ENCODE peak calls at places on chromosomes 2 and 18, in five cellular contexts. D is psoas muscle, O is HCT116, A is stomach, I is lower leg skin. X is an unnamed sample.

GRCh38 chr2:183229386-183229785 is 105.1 kb downstream of the NUP35 start:
- DNase-seq in I (no peak), D (no peak), A (no peak), O (no peak), X (no peak)

GRCh38 chr18:57768557-57769326 is 34.4 kb downstream of the ATP8B1 start:
- DNase-seq in D (peak; percentile 53), O (no peak), A (no peak), I (no peak), X (peak; percentile 58)

GRCh38 chr2:120597595-120598193 is 138.0 kb upstream of the GLI2 start:
- DNase-seq in D (peak; percentile 55), O (no peak), I (no peak), A (no peak), X (no peak)

GRCh38 chr2:47250576-47251403 is 95.7 kb upstream of the STPG4 start:
- DNase-seq in O (no peak), I (no peak), A (no peak), D (no peak), X (no peak)

GRCh38 chr2:189116059-189116458 is 63.5 kb downstream of the COL5A2 start:
- DNase-seq in O (no peak), I (no peak), D (no peak), A (no peak), X (no peak)

GRCh38 chr2:227132986-227133385 is 31.0 kb downstream of the COL4A4 start:
- DNase-seq in I (no peak), A (no peak), D (peak; percentile 64), O (no peak), X (peak; percentile 52)

GRCh38 chr2:20585710-20586378 is 65.1 kb downstream of the HS1BP3 start:
- DNase-seq in I (no peak), D (peak; percentile 44), A (no peak), O (no peak), X (no peak)

GRCh38 chr2:68302281-68302680 is 17.5 kb downstream of the CNRIP1 start:
- DNase-seq in D (no peak), I (no peak), A (no peak), O (no peak), X (no peak)

GRCh38 chr2:68537872-68538271 is 70.5 kb downstream of the APLF start:
- DNase-seq in A (no peak), O (no peak), D (no peak), I (no peak), X (no peak)

GRCh38 chr2:202148515-202149154 is 75.6 kb downstream of the KIAA2012 start:
- DNase-seq in I (no peak), O (no peak), D (no peak), A (no peak), X (no peak)

GRCh38 chr2:111155610-111156009 is 34.9 kb downstream of the BCL2L11 start:
- DNase-seq in O (no peak), A (no peak), D (no peak), I (no peak), X (no peak)

GRCh38 chr2:20449501-20450200 is 2.8 kb downstream of the RHOB start:
- DNase-seq in A (peak; percentile 45), D (peak; percentile 38), O (no peak), I (no peak), X (no peak)

GRCh38 chr2:221572180-221572820 is at the start of gene EPHA4:
- DNase-seq in I (peak; percentile 86), A (peak; percentile 89), D (peak; percentile 93), O (peak; percentile 45), X (peak; percentile 82)

GRCh38 chr2:152307863-152308262 is 27.1 kb upstream of the FMNL2 start:
- DNase-seq in I (no peak), O (no peak), D (no peak), A (no peak), X (no peak)

GRCh38 chr2:199468561-199469513 is 11.1 kb upstream of the SATB2 start:
- DNase-seq in D (no peak), O (no peak), I (no peak), A (no peak), X (no peak)

GRCh38 chr2:3827673-3828575 is 124.5 kb downstream of the DCDC2C start:
- DNase-seq in A (no peak), D (no peak), I (no peak), O (no peak), X (no peak)

GRCh38 chr2:114022360-114023085 is 132.6 kb downstream of the ACTR3 start:
- DNase-seq in A (no peak), O (peak; percentile 61), I (no peak), D (no peak), X (no peak)

GRCh38 chr2:10135296-10136089 is 13.0 kb downstream of the RRM2 start:
- DNase-seq in O (no peak), D (no peak), A (no peak), I (no peak), X (no peak)

GRCh38 chr2:120393456-120393855 is 47.5 kb downstream of the INHBB start:
- DNase-seq in I (no peak), D (peak; percentile 36), O (no peak), A (peak; percentile 14), X (no peak)

GRCh38 chr2:1477196-1478040 is 64.2 kb downstream of the TPO start:
- DNase-seq in D (no peak), A (no peak), I (no peak), O (no peak), X (no peak)

GRCh38 chr2:225177098-225177497 is 134.8 kb upstream of the DOCK10 start:
- DNase-seq in O (no peak), D (no peak), I (no peak), A (no peak), X (no peak)

GRCh38 chr2:98573426-98573825 is 34.9 kb downstream of the COA5 start:
- DNase-seq in O (no peak), I (no peak), D (peak; percentile 22), A (no peak), X (no peak)

GRCh38 chr2:151713291-151713903 is 20.9 kb downstream of the NEB start:
- DNase-seq in A (no peak), I (no peak), D (no peak), O (no peak), X (no peak)

GRCh38 chr18:48922203-48922800 is 28.5 kb downstream of the SMAD7 start:
- DNase-seq in O (no peak), D (no peak), I (no peak), A (no peak), X (no peak)

GRCh38 chr2:47048801-47049480 is 106.2 kb downstream of the STPG4 start:
- DNase-seq in I (no peak), O (no peak), A (no peak), D (no peak), X (no peak)

GRCh38 chr2:118858485-118859156 is 11.2 kb upstream of the EN1 start:
- DNase-seq in O (no peak), A (no peak), D (no peak), I (no peak), X (no peak)

GRCh38 chr2:138867341-138867740 is 87.2 kb upstream of the NXPH2 start:
- DNase-seq in D (no peak), I (no peak), A (no peak), O (no peak), X (no peak)

GRCh38 chr2:173922760-173923159 is 42.4 kb downstream of the SP3 start:
- DNase-seq in O (no peak), D (no peak), I (no peak), A (no peak), X (no peak)

GRCh38 chr18:13112982-13113381 is 105.6 kb upstream of the LDLRAD4 start:
- DNase-seq in D (no peak), I (no peak), O (peak; percentile 2), A (peak; percentile 55), X (no peak)
- TF ChIP-seq CTCF in D (peak; percentile 25), I (no peak), O (peak; percentile 36), A (peak; percentile 23), X (no peak)

GRCh38 chr2:219851801-219852481 is 224.5 kb downstream of the SLC4A3 start:
- DNase-seq in A (no peak), O (no peak), I (no peak), D (no peak), X (no peak)
- H3K4me3 ChIP-seq in A (no peak overlapping the region), O (no peak overlapping the region), I (no peak overlapping the region), D (peak overlapping the region; percentile 36), X (peak overlapping the region; percentile 15)

GRCh38 chr2:206838690-206839089 is 73.3 kb downstream of the FASTKD2 start:
- DNase-seq in D (no peak), I (no peak), O (no peak), A (no peak), X (no peak)

GRCh38 chr2:206836722-206837121 is 71.3 kb downstream of the FASTKD2 start:
- DNase-seq in D (no peak), O (no peak), I (no peak), A (no peak), X (no peak)

GRCh38 chr2:206845877-206846276 is 80.5 kb downstream of the FASTKD2 start:
- DNase-seq in A (no peak), D (no peak), O (no peak), I (no peak), X (no peak)

GRCh38 chr2:206846331-206846730 is 80.9 kb downstream of the FASTKD2 start:
- DNase-seq in A (no peak), I (no peak), O (no peak), D (no peak), X (no peak)

DNA sequence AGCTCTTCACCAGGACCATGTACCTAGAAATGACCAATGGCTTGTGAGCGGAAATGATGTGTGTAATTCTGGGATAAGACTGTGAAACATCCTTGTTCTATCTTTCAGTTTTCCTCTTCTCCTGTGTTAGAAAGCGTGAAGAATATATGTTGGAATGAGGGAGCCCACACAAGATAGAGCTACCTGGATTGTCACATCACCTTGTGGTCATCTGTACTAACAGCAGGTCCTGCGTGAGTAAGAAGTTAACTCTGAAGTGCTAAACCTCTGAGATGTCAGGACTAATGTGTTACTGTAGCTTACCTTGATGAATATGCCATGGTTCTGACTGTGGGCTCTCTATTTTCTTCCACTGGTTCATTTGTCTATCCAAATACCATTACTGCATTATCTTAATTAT is 75.6 kb downstream of the FASTKD2 start:
- DNase-seq in A (no peak), I (no peak), D (no peak), O (no peak), X (no peak)
- TF ChIP-seq CTCF in A (no peak), I (no peak), D (no peak), O (peak; percentile 52), X (no peak)

GRCh38 chr2:236706803-236707202 is 137.2 kb downstream of the ACKR3 start:
- DNase-seq in A (no peak), D (no peak), I (no peak), O (no peak), X (no peak)
- H3K4me3 ChIP-seq in A (no peak overlapping the region), D (no peak overlapping the region), I (no peak overlapping the region), O (no peak overlapping the region), X (no peak overlapping the region)

GRCh38 chr2:24351981-24352380 is 8.4 kb downstream of the ITSN2 start:
- DNase-seq in O (no peak), D (no peak), A (no peak), I (no peak), X (no peak)
- TF ChIP-seq CTCF in O (no peak), D (peak; percentile 34), A (no peak), I (no peak), X (no peak)

GRCh38 chr18:5892772-5893431 is 2.4 kb downstream of the TMEM200C start:
- DNase-seq in I (no peak), O (no peak), D (no peak), A (no peak), X (no peak)
- H3K4me3 ChIP-seq in I (no peak overlapping the region), O (no peak overlapping the region), D (no peak overlapping the region), A (no peak overlapping the region), X (peak overlapping the region; percentile 17)

GRCh38 chr2:139946690-139947089 is 1166.5 kb upstream of the NXPH2 start:
- DNase-seq in O (peak; percentile 18), A (no peak), I (no peak), D (no peak), X (no peak)
- TF ChIP-seq CTCF in O (peak; percentile 60), A (no peak), I (no peak), D (no peak), X (no peak)

GRCh38 chr2:200864206-200864976 is at the start of gene CLK1:
- DNase-seq in A (peak; percentile 98), I (peak; percentile 97), O (peak; percentile 79), D (peak; percentile 99), X (peak; percentile 96)
- H3K4me3 ChIP-seq in A (peak within 1 kb of the TSS; percentile 79), I (peak within 1 kb of the TSS; percentile 100), O (peak within 1 kb of the TSS; percentile 90), D (peak within 1 kb of the TSS; percentile 84), X (peak within 1 kb of the TSS; percentile 97)